ENCODE peak calls at places on chromosomes 4 and X, in seven cellular contexts. One of them, this sample, is unnamed.

GRCh38 chrX:136765957-136766356 is 14.8 kb downstream of the ARHGEF6 start:
- DNase-seq in effector memory CD8-positive, alpha-beta T cell: no peak
- DNase-seq in NCI-H1436: no peak
- DNase-seq in T-helper 1 cell: no peak
- DNase-seq in endothelial cell: no peak
- DNase-seq in T-helper 9 cell: no peak
- DNase-seq in tibial nerve: no peak
- DNase-seq in this sample: no peak

GRCh38 chrX:21374994-21375794 is 976 bp downstream of the CNKSR2 start:
- DNase-seq in T-helper 1 cell: no peak
- DNase-seq in T-helper 9 cell: no peak
- DNase-seq in tibial nerve: no peak
- DNase-seq in effector memory CD8-positive, alpha-beta T cell: peak
- DNase-seq in NCI-H1436: no peak
- DNase-seq in endothelial cell: peak
- DNase-seq in this sample: peak

GRCh38 chr4:134001057-134001456 is 200.5 kb downstream of the PABPC4L start:
- DNase-seq in effector memory CD8-positive, alpha-beta T cell: no peak
- DNase-seq in NCI-H1436: no peak
- DNase-seq in T-helper 1 cell: no peak
- DNase-seq in T-helper 9 cell: no peak
- DNase-seq in tibial nerve: no peak
- DNase-seq in endothelial cell: no peak
- DNase-seq in this sample: no peak

GRCh38 chr4:145182212-145182611 is 1.8 kb upstream of the OTUD4 start:
- DNase-seq in T-helper 9 cell: no peak
- DNase-seq in effector memory CD8-positive, alpha-beta T cell: no peak
- DNase-seq in T-helper 1 cell: no peak
- DNase-seq in endothelial cell: no peak
- DNase-seq in NCI-H1436: no peak
- DNase-seq in tibial nerve: no peak
- DNase-seq in this sample: no peak

GRCh38 chrX:71621644-71622346 is 3.5 kb upstream of the CXCR3 start:
- DNase-seq in endothelial cell: no peak
- DNase-seq in T-helper 1 cell: no peak
- DNase-seq in NCI-H1436: no peak
- DNase-seq in T-helper 9 cell: no peak
- DNase-seq in tibial nerve: no peak
- DNase-seq in effector memory CD8-positive, alpha-beta T cell: no peak
- DNase-seq in this sample: no peak

GRCh38 chr4:2662598-2662997 is 93.5 kb downstream of the TNIP2 start:
- DNase-seq in effector memory CD8-positive, alpha-beta T cell: no peak
- DNase-seq in tibial nerve: no peak
- DNase-seq in NCI-H1436: no peak
- DNase-seq in T-helper 1 cell: no peak
- DNase-seq in T-helper 9 cell: no peak
- DNase-seq in endothelial cell: no peak
- DNase-seq in this sample: no peak

GRCh38 chr4:143559757-143560147 is 46.2 kb downstream of the SMARCA5 start:
- DNase-seq in tibial nerve: no peak
- DNase-seq in effector memory CD8-positive, alpha-beta T cell: no peak
- DNase-seq in T-helper 9 cell: no peak
- DNase-seq in NCI-H1436: no peak
- DNase-seq in T-helper 1 cell: peak
- DNase-seq in endothelial cell: no peak
- DNase-seq in this sample: no peak

GRCh38 chrX:3549442-3549875 is 164.0 kb downstream of the PRKX start:
- DNase-seq in NCI-H1436: no peak
- DNase-seq in effector memory CD8-positive, alpha-beta T cell: no peak
- DNase-seq in T-helper 9 cell: no peak
- DNase-seq in endothelial cell: no peak
- DNase-seq in tibial nerve: no peak
- DNase-seq in T-helper 1 cell: no peak
- DNase-seq in this sample: no peak

GRCh38 chr4:147366164-147366563 is 114.7 kb upstream of the EDNRA start:
- DNase-seq in T-helper 1 cell: no peak
- DNase-seq in effector memory CD8-positive, alpha-beta T cell: no peak
- DNase-seq in T-helper 9 cell: no peak
- DNase-seq in endothelial cell: no peak
- DNase-seq in tibial nerve: no peak
- DNase-seq in NCI-H1436: no peak
- DNase-seq in this sample: no peak

GRCh38 chr4:5027366-5027765 is 8.1 kb upstream of the CYTL1 start:
- DNase-seq in NCI-H1436: no peak
- DNase-seq in tibial nerve: no peak
- DNase-seq in effector memory CD8-positive, alpha-beta T cell: no peak
- DNase-seq in endothelial cell: no peak
- DNase-seq in T-helper 1 cell: no peak
- DNase-seq in T-helper 9 cell: no peak
- DNase-seq in this sample: no peak

GRCh38 chr4:148986951-148987350 is 544.7 kb upstream of the NR3C2 start:
- DNase-seq in T-helper 1 cell: no peak
- DNase-seq in tibial nerve: no peak
- DNase-seq in T-helper 9 cell: no peak
- DNase-seq in endothelial cell: no peak
- DNase-seq in NCI-H1436: no peak
- DNase-seq in effector memory CD8-positive, alpha-beta T cell: no peak
- DNase-seq in this sample: no peak

GRCh38 chr4:125187621-125188176 is 127.1 kb upstream of the FAT4 start:
- DNase-seq in NCI-H1436: no peak
- DNase-seq in effector memory CD8-positive, alpha-beta T cell: no peak
- DNase-seq in endothelial cell: no peak
- DNase-seq in T-helper 9 cell: no peak
- DNase-seq in T-helper 1 cell: no peak
- DNase-seq in tibial nerve: no peak
- DNase-seq in this sample: no peak

GRCh38 chr4:121072836-121073362 is 564 bp upstream of the NDNF start:
- DNase-seq in tibial nerve: no peak
- DNase-seq in effector memory CD8-positive, alpha-beta T cell: no peak
- DNase-seq in T-helper 1 cell: no peak
- DNase-seq in endothelial cell: peak
- DNase-seq in NCI-H1436: no peak
- DNase-seq in T-helper 9 cell: no peak
- DNase-seq in this sample: no peak

GRCh38 chr4:7957113-7957656 is 17.5 kb upstream of the AFAP1 start:
- DNase-seq in tibial nerve: no peak
- DNase-seq in effector memory CD8-positive, alpha-beta T cell: no peak
- DNase-seq in T-helper 1 cell: no peak
- DNase-seq in NCI-H1436: no peak
- DNase-seq in endothelial cell: no peak
- DNase-seq in T-helper 9 cell: no peak
- DNase-seq in this sample: no peak

GRCh38 chr4:78602334-78602733 is 50.8 kb downstream of the ANXA3 start:
- DNase-seq in T-helper 1 cell: no peak
- DNase-seq in NCI-H1436: no peak
- DNase-seq in T-helper 9 cell: no peak
- DNase-seq in tibial nerve: no peak
- DNase-seq in effector memory CD8-positive, alpha-beta T cell: no peak
- DNase-seq in endothelial cell: no peak
- DNase-seq in this sample: no peak

GRCh38 chrX:39814391-39814790 is 283.4 kb downstream of the BCOR start:
- DNase-seq in effector memory CD8-positive, alpha-beta T cell: peak
- DNase-seq in tibial nerve: no peak
- DNase-seq in NCI-H1436: peak
- DNase-seq in endothelial cell: no peak
- DNase-seq in T-helper 9 cell: peak
- DNase-seq in T-helper 1 cell: peak
- DNase-seq in this sample: no peak

GRCh38 chr4:40119344-40119743 is 62.7 kb downstream of the N4BP2 start:
- DNase-seq in tibial nerve: no peak
- DNase-seq in effector memory CD8-positive, alpha-beta T cell: no peak
- DNase-seq in endothelial cell: no peak
- DNase-seq in T-helper 9 cell: no peak
- DNase-seq in T-helper 1 cell: no peak
- DNase-seq in NCI-H1436: no peak
- DNase-seq in this sample: no peak

GRCh38 chrX:107107459-107107858 is 11.2 kb downstream of the RBM41 start:
- DNase-seq in tibial nerve: no peak
- DNase-seq in endothelial cell: no peak
- DNase-seq in T-helper 9 cell: no peak
- DNase-seq in effector memory CD8-positive, alpha-beta T cell: no peak
- DNase-seq in T-helper 1 cell: no peak
- DNase-seq in NCI-H1436: no peak
- DNase-seq in this sample: no peak

GRCh38 chrX:386768-387575 is at the start of gene PPP2R3B:
- DNase-seq in T-helper 9 cell: peak
- DNase-seq in NCI-H1436: no peak
- DNase-seq in tibial nerve: peak
- DNase-seq in T-helper 1 cell: peak
- DNase-seq in effector memory CD8-positive, alpha-beta T cell: peak
- DNase-seq in endothelial cell: peak
- DNase-seq in this sample: peak

GRCh38 chr4:34158883-34159282 is 2085.4 kb downstream of the ARAP2 start:
- DNase-seq in endothelial cell: no peak
- DNase-seq in effector memory CD8-positive, alpha-beta T cell: no peak
- DNase-seq in NCI-H1436: no peak
- DNase-seq in T-helper 1 cell: no peak
- DNase-seq in tibial nerve: no peak
- DNase-seq in T-helper 9 cell: no peak
- DNase-seq in this sample: peak

GRCh38 chr4:102411416-102411815 is 66.1 kb upstream of the SLC39A8 start:
- DNase-seq in T-helper 9 cell: no peak
- DNase-seq in T-helper 1 cell: no peak
- DNase-seq in effector memory CD8-positive, alpha-beta T cell: no peak
- DNase-seq in endothelial cell: no peak
- DNase-seq in tibial nerve: no peak
- DNase-seq in NCI-H1436: no peak
- DNase-seq in this sample: no peak